ENCODE peak calls at places on chromosomes 7 and 10, in nine cellular contexts. C is AG09309, W is ovary, J is GM12865, O is HepG2, Q is GM12864, P is body of pancreas, K is AG04450, A is bronchial epithelial cell. F is an unnamed sample.
A peak's percentile ranks its signal among the peaks of the same experiment; 100 is the strongest.

GRCh38 chr7:95238252-95238938 is 85.9 kb downstream of the PON1 start:
- DNase-seq in K (no peak), Q (no peak), C (no peak), J (no peak), W (no peak), A (no peak), O (no peak), P (no peak), F (no peak)

GRCh38 chr10:58660577-58661255 is 148.0 kb downstream of the BICC1 start:
- DNase-seq in K (no peak), O (no peak), W (no peak), C (no peak), P (no peak), J (no peak), A (peak; percentile 30), Q (no peak), F (no peak)

GRCh38 chr7:157412021-157412443 is 75.2 kb downstream of the DNAJB6 start:
- DNase-seq in P (no peak), C (peak; percentile 50), O (no peak), A (peak; percentile 82), J (no peak), Q (no peak), W (no peak), K (peak; percentile 39), F (no peak)

GRCh38 chr7:157992511-157993160 is 595.0 kb downstream of the PTPRN2 start:
- DNase-seq in C (no peak), J (no peak), W (no peak), K (no peak), O (no peak), A (no peak), Q (no peak), P (no peak), F (no peak)

GRCh38 chr7:134473861-134474291 is 15.0 kb upstream of the AKR1B1 start:
- DNase-seq in C (no peak), P (no peak), O (no peak), Q (no peak), K (no peak), W (no peak), J (no peak), A (peak; percentile 90), F (peak; percentile 43)

GRCh38 chr10:100370976-100371706 is 24.1 kb downstream of the SCD start:
- DNase-seq in O (peak; percentile 91), A (peak; percentile 85), K (peak; percentile 37), C (peak; percentile 39), W (peak; percentile 53), P (peak; percentile 78), J (peak; percentile 30), Q (no peak), F (peak; percentile 84)

GRCh38 chr10:26480909-26481703 is 43.0 kb downstream of the APBB1IP start:
- DNase-seq in J (peak; percentile 31), O (no peak), C (no peak), P (no peak), A (no peak), W (no peak), Q (no peak), K (no peak), F (no peak)

GRCh38 chr7:149027560-149028345 is 552 bp downstream of the PDIA4 start:
- DNase-seq in W (no peak), Q (no peak), A (peak; percentile 8), P (no peak), C (no peak), J (no peak), O (no peak), K (no peak), F (no peak)

GRCh38 chr7:41313171-41313570 is 389.7 kb downstream of the INHBA start:
- DNase-seq in P (no peak), C (no peak), Q (no peak), A (peak; percentile 33), K (no peak), J (no peak), O (no peak), W (no peak), F (no peak)

GRCh38 chr7:40412323-40412722 is 277.5 kb downstream of the SUGCT start:
- DNase-seq in C (no peak), K (no peak), W (no peak), O (no peak), J (no peak), Q (no peak), P (no peak), A (no peak), F (no peak)

GRCh38 chr10:43715334-43715733 is 66.7 kb upstream of the ZNF32 start:
- DNase-seq in Q (no peak), O (no peak), C (no peak), W (no peak), A (no peak), P (no peak), K (no peak), J (no peak), F (no peak)

GRCh38 chr10:132941640-132942051 is 724 bp downstream of the CFAP46 start:
- DNase-seq in P (no peak), C (no peak), Q (no peak), A (no peak), O (no peak), K (no peak), J (no peak), W (no peak), F (no peak)

GRCh38 chr10:6746782-6747181 is 166.7 kb upstream of the PRKCQ start:
- DNase-seq in C (no peak), A (no peak), W (no peak), J (no peak), K (no peak), O (no peak), P (no peak), Q (no peak), F (no peak)

GRCh38 chr7:155584763-155585531 is 38.6 kb upstream of the CNPY1 start:
- DNase-seq in K (peak; percentile 23), J (no peak), W (no peak), C (no peak), Q (no peak), O (no peak), A (no peak), P (peak; percentile 71), F (peak; percentile 59)

GRCh38 chr10:68043030-68043429 is 32.1 kb downstream of the HERC4 start:
- DNase-seq in W (no peak), A (peak; percentile 31), J (no peak), Q (no peak), K (no peak), C (no peak), O (no peak), P (no peak), F (no peak)

GRCh38 chr7:92762853-92763252 is 73.5 kb downstream of the CDK6 start:
- DNase-seq in J (no peak), A (no peak), K (no peak), O (no peak), Q (no peak), P (no peak), W (no peak), C (no peak), F (no peak)

GRCh38 chr10:96272986-96273280 is 1.6 kb upstream of the BLNK start:
- DNase-seq in W (no peak), Q (no peak), C (no peak), O (no peak), K (no peak), A (no peak), J (peak; percentile 41), P (no peak), F (no peak)
- H3K4me3 ChIP-seq in W (no peak overlapping the region), Q (peak overlapping the region; percentile 83), C (no peak overlapping the region), O (no peak overlapping the region), K (no peak overlapping the region), A (no peak overlapping the region), J (peak overlapping the region; percentile 81), P (no peak overlapping the region), F (no peak overlapping the region)

DNA sequence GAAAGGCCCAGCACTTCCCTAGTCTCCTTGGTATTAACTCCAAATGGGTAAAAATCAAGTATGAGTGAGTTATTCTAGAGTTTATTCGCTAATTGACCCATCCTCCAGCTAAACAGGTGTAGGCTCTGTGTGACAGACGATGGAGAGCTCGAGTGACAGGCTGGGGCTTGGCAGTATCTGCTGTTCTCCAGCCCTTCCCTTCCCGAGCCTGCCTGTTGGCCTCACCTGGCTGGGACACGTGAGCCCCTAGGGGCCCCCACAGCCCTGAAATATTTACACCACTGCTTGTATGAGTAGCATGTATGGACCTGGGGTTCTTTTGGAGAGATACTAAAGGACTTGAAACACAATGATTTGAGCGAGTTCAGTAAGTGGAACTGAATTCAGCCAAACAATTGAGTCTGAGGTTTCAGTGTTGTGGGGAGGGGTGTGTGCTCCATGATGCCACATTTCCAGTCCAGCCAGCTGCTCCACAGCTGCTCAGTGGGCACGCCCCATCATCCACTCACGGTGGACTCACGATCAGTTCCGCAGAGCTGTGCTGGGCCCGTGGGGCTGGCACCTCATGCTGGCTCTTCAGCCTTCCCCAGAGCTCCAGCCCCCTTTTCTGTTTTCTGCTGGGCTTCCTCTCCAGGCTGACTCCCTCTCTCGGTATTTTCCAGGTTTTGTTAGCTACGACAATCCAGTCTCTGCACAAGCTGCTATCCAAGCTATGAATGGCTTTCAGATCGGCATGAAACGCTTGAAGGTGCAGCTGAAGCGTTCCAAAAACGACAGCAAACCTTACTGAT is 283.0 kb downstream of the USP6NL start:
- DNase-seq in Q (no peak), K (no peak), C (no peak), W (no peak), A (peak; percentile 15), O (no peak), J (no peak), P (no peak), F (no peak)
- H3K4me3 ChIP-seq in Q (no peak overlapping the region), K (no peak overlapping the region), C (no peak overlapping the region), W (no peak overlapping the region), A (no peak overlapping the region), O (no peak overlapping the region), J (no peak overlapping the region), P (no peak overlapping the region), F (peak overlapping the region; percentile 6)

GRCh38 chr10:22253578-22253882 is 35.7 kb upstream of the EBLN1 start:
- DNase-seq in C (no peak), K (no peak), W (no peak), O (no peak), J (no peak), Q (no peak), P (peak; percentile 16), A (no peak), F (peak; percentile 81)

GRCh38 chr10:22250897-22251605 is 33.2 kb upstream of the EBLN1 start:
- DNase-seq in J (peak; percentile 16), P (no peak), C (no peak), K (no peak), O (no peak), A (peak; percentile 12), Q (no peak), W (no peak), F (no peak)

GRCh38 chr10:22252286-22252800 is 34.5 kb upstream of the EBLN1 start:
- DNase-seq in J (peak; percentile 82), A (peak; percentile 25), W (peak; percentile 77), O (no peak), Q (no peak), C (no peak), P (peak; percentile 58), K (no peak), F (peak; percentile 72)

GRCh38 chr10:22251751-22252285 is 34.0 kb upstream of the EBLN1 start:
- DNase-seq in J (peak; percentile 75), W (peak; percentile 59), A (peak; percentile 25), C (no peak), O (no peak), P (peak; percentile 37), K (no peak), Q (no peak), F (peak; percentile 81)

GRCh38 chr10:22252801-22253577 is 35.2 kb upstream of the EBLN1 start:
- DNase-seq in C (no peak), A (no peak), K (no peak), P (peak; percentile 19), W (peak; percentile 49), O (no peak), J (peak; percentile 58), Q (no peak), F (peak; percentile 37)
- H3K4me3 ChIP-seq in C (peak overlapping the region; percentile 62), A (peak overlapping the region; percentile 63), K (peak overlapping the region; percentile 61), P (peak overlapping the region; percentile 24), W (peak overlapping the region; percentile 62), O (peak overlapping the region; percentile 67), J (peak overlapping the region; percentile 97), Q (peak overlapping the region; percentile 84), F (peak overlapping the region; percentile 75)

GRCh38 chr10:103852856-103853255 is 2.5 kb downstream of the SH3PXD2A start:
- DNase-seq in Q (no peak), A (no peak), C (no peak), J (no peak), K (no peak), P (no peak), O (no peak), W (no peak), F (no peak)
- H3K4me3 ChIP-seq in Q (no peak overlapping the region), A (no peak overlapping the region), C (no peak overlapping the region), J (no peak overlapping the region), K (peak overlapping the region; percentile 25), P (no peak overlapping the region), O (peak overlapping the region; percentile 93), W (no peak overlapping the region), F (no peak overlapping the region)